ENCODE peak calls at places on chromosomes 5 and 9, in five cellular contexts. Z is type B pancreatic cell; T is T-helper 9 cell; B is epithelial cell of proximal tubule; S is stimulated activated CD4-positive, alpha-beta T cell treated with anti-CD3 and anti-CD28 coated beads, Interleukin-4, amount 100 ng/mL, for 1 hour. I is an unnamed sample.

GRCh38 chr5:115079934-115080623 is 89.6 kb downstream of the TRIM36 start:
- DNase-seq in Z (no peak), T (no peak), B (no peak), S (no peak), I (no peak)

GRCh38 chr9:30382271-30382670 is 2002.2 kb upstream of the ACO1 start:
- DNase-seq in Z (no peak), T (no peak), B (no peak), S (no peak), I (no peak)

GRCh38 chr5:151406322-151406947 is 41.0 kb upstream of the SLC36A1 start:
- DNase-seq in Z (no peak), T (no peak), B (no peak), S (no peak), I (no peak)

GRCh38 chr5:167701103-167701502 is 590.3 kb upstream of the WWC1 start:
- DNase-seq in Z (no peak), T (no peak), B (no peak), S (no peak), I (no peak)

GRCh38 chr5:96868603-96869371 is 7.5 kb upstream of the ERAP2 start:
- DNase-seq in Z (no peak), T (no peak), B (no peak), S (no peak), I (no peak)

GRCh38 chr9:94655739-94656138 is 16.4 kb upstream of the FBP1 start:
- DNase-seq in Z (no peak), T (no peak), B (no peak), S (no peak), I (no peak)

GRCh38 chr9:459491-460444 is 245.1 kb downstream of the DOCK8 start:
- DNase-seq in Z (no peak), T (no peak), B (no peak), S (no peak), I (no peak)

GRCh38 chr5:1511037-1511436 is 12.7 kb downstream of the LPCAT1 start:
- DNase-seq in Z (no peak), T (no peak), B (no peak), S (no peak), I (no peak)

GRCh38 chr5:13357937-13358336 is 586.6 kb downstream of the DNAH5 start:
- DNase-seq in Z (no peak), T (no peak), B (no peak), S (no peak), I (no peak)

GRCh38 chr5:19986036-19986619 is 1.9 kb downstream of the CDH18 start:
- DNase-seq in Z (no peak), T (no peak), B (no peak), S (no peak), I (no peak)

GRCh38 chr9:115058175-115058574 is 59.8 kb downstream of the TNC start:
- DNase-seq in Z (no peak), T (no peak), B (no peak), S (no peak), I (no peak)

GRCh38 chr5:145124806-145125205 is 710.3 kb downstream of the PRELID2 start:
- DNase-seq in Z (no peak), T (no peak), B (no peak), S (no peak), I (no peak)

GRCh38 chr5:500491-500890 is 23.8 kb downstream of the SLC9A3 start:
- DNase-seq in Z (no peak), T (no peak), B (no peak), S (no peak), I (no peak)

GRCh38 chr5:88130189-88130815 is 138.3 kb downstream of the TMEM161B start:
- DNase-seq in Z (no peak), T (no peak), B (no peak), S (no peak), I (no peak)

GRCh38 chr9:27638716-27639115 is 65.4 kb upstream of the C9orf72 start:
- DNase-seq in Z (no peak), T (no peak), B (no peak), S (no peak), I (no peak)

GRCh38 chr9:94918038-94918753 is 191.7 kb downstream of the AOPEP start:
- DNase-seq in Z (no peak), T (no peak), B (no peak), S (no peak), I (peak; percentile 46)

GRCh38 chr5:1524799-1525623 is 1.3 kb upstream of the LPCAT1 start:
- DNase-seq in Z (peak; percentile 67), T (no peak), B (no peak), S (no peak), I (peak; percentile 74)

GRCh38 chr9:134329576-134329855 is 3.3 kb downstream of the RXRA start:
- DNase-seq in Z (no peak), T (no peak), B (no peak), S (no peak), I (no peak)

GRCh38 chr5:65651144-65651543 is 26.3 kb downstream of the SHLD3 start:
- DNase-seq in Z (no peak), T (no peak), B (no peak), S (no peak), I (no peak)

GRCh38 chr5:145957388-145957787 is 21.0 kb downstream of the SH3RF2 start:
- DNase-seq in Z (no peak), T (no peak), B (no peak), S (no peak), I (no peak)

GRCh38 chr5:132019857-132020555 is 8.5 kb upstream of the ACSL6 start:
- DNase-seq in Z (no peak), T (peak; percentile 49), B (no peak), S (peak; percentile 58), I (no peak)

GRCh38 chr9:4137234-4137633 is 162.6 kb downstream of the GLIS3 start:
- DNase-seq in Z (no peak), T (no peak), B (peak; percentile 99), S (no peak), I (no peak)

GRCh38 chr5:10635861-10636350 is 72.0 kb downstream of the ANKRD33B start:
- DNase-seq in Z (no peak), T (no peak), B (no peak), S (no peak), I (no peak)

GRCh38 chr9:134189167-134189474 is 24.8 kb upstream of the RNU6ATAC start:
- DNase-seq in Z (no peak), T (no peak), B (no peak), S (no peak), I (no peak)

GRCh38 chr5:179414459-179415215 is 69.4 kb upstream of the ADAMTS2 start:
- DNase-seq in Z (peak; percentile 49), T (no peak), B (no peak), S (no peak), I (peak; percentile 45)

GRCh38 chr5:97547999-97548797 is 365.2 kb upstream of the RIOK2 start:
- DNase-seq in Z (no peak), T (no peak), B (no peak), S (no peak), I (no peak)

GRCh38 chr5:96896285-96896711 is 20.0 kb downstream of the ERAP2 start:
- DNase-seq in Z (no peak), T (no peak), B (no peak), S (peak; percentile 30), I (no peak)

GRCh38 chr5:107533946-107534876 is 136.5 kb downstream of the EFNA5 start:
- DNase-seq in Z (no peak), T (no peak), B (no peak), S (no peak), I (no peak)

GRCh38 chr5:138663561-138663960 is 88.4 kb upstream of the HSPA9 start:
- DNase-seq in Z (no peak), T (no peak), B (no peak), S (no peak), I (no peak)

GRCh38 chr5:126481243-126481642 is 58.0 kb downstream of the GRAMD2B start:
- DNase-seq in Z (no peak), T (no peak), B (no peak), S (no peak), I (no peak)